ENCODE peak calls at places on chromosomes 11 and 22, in seven cellular contexts. X is left ventricle myocardium inferior, A is ovary, K is tibial artery, N is neural progenitor cell, B is IMR-90, L is body of pancreas. U is an unnamed sample.

GRCh38 chr11:123302751-123303195 is 107.7 kb upstream of the CLMP start:
- DNase-seq in X (no peak), A (no peak), K (no peak), N (peak), B (peak), L (no peak), U (no peak)

GRCh38 chr11:11849127-11849746 is 7.5 kb downstream of the USP47 start:
- DNase-seq in X (peak), A (no peak), K (no peak), N (peak), B (peak), L (peak), U (peak)

GRCh38 chr11:12048936-12049790 is 40.7 kb upstream of the DKK3 start:
- DNase-seq in X (no peak), A (no peak), K (no peak), N (no peak), B (peak), L (no peak), U (no peak)

GRCh38 chr11:70002433-70002832 is 75.7 kb upstream of the ANO1 start:
- DNase-seq in X (no peak), A (no peak), K (no peak), N (no peak), B (no peak), L (no peak), U (no peak)

GRCh38 chr11:71129624-71130023 is 122.8 kb downstream of the SHANK2 start:
- DNase-seq in X (no peak), A (no peak), K (no peak), N (no peak), B (no peak), L (no peak), U (no peak)

GRCh38 chr11:133967599-133968238 is 11.0 kb upstream of the IGSF9B start:
- DNase-seq in X (no peak), A (no peak), K (no peak), N (no peak), B (no peak), L (no peak), U (no peak)

GRCh38 chr22:47194476-47195155 is 432.2 kb downstream of the TBC1D22A start:
- DNase-seq in X (no peak), A (no peak), K (no peak), N (no peak), B (no peak), L (no peak), U (no peak)

GRCh38 chr11:114812698-114813097 is 134.4 kb downstream of the NXPE2 start:
- DNase-seq in X (no peak), A (no peak), K (no peak), N (no peak), B (no peak), L (no peak), U (no peak)

GRCh38 chr22:36461665-36462474 is 19.6 kb downstream of the TXN2 start:
- DNase-seq in X (peak), A (no peak), K (peak), N (no peak), B (peak), L (peak), U (no peak)

GRCh38 chr11:64060861-64061444 is 25.2 kb downstream of the FLRT1 start:
- DNase-seq in X (peak), A (peak), K (no peak), N (peak), B (no peak), L (no peak), U (peak)

GRCh38 chr11:77705195-77705876 is 67.7 kb upstream of the CLNS1A start:
- DNase-seq in X (no peak), A (no peak), K (no peak), N (no peak), B (peak), L (no peak), U (no peak)

GRCh38 chr11:127461575-127462344 is 461.2 kb upstream of the KIRREL3 start:
- DNase-seq in X (no peak), A (no peak), K (no peak), N (peak), B (no peak), L (no peak), U (no peak)

GRCh38 chr11:129115652-129116585 is 76.2 kb downstream of the ARHGAP32 start:
- DNase-seq in X (no peak), A (no peak), K (no peak), N (no peak), B (peak), L (no peak), U (no peak)

GRCh38 chr11:86692317-86692716 is 19.9 kb upstream of the ME3 start:
- DNase-seq in X (no peak), A (no peak), K (no peak), N (no peak), B (peak), L (no peak), U (no peak)

GRCh38 chr11:2730323-2731284 is 30.8 kb upstream of the KCNQ1OT1 start:
- DNase-seq in X (no peak), A (no peak), K (no peak), N (no peak), B (no peak), L (peak), U (no peak)

GRCh38 chr22:31005535-31005934 is 36.5 kb downstream of the TUG1 start:
- DNase-seq in X (no peak), A (no peak), K (no peak), N (no peak), B (no peak), L (no peak), U (no peak)

GRCh38 chr22:43743131-43743530 is 69.0 kb downstream of the EFCAB6 start:
- DNase-seq in X (no peak), A (no peak), K (no peak), N (peak), B (no peak), L (no peak), U (no peak)

DNA sequence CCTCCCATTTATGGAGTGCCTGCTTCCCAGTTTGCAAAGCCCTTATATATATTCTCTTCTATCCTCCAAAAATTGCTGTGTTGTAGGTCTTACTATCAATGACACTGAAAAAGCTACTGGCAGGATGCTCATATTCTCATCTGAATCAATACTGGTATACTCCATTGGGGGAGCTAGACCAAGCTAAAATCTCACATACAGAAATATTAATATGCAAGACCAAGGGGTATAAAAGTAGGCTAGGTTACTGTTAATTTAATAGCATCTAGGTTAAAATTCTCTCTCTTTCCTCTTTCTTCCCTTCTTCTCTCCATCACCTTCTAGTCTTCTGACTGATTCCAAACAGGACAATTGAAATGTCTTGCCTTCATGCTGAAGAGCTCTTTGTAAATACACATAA is 17.1 kb upstream of the BDNF start:
- DNase-seq in X (no peak), A (no peak), K (no peak), N (no peak), B (no peak), L (no peak), U (no peak)
- TF ChIP-seq CTCF in X (no peak), A (no peak), K (peak), N (peak), B (peak), L (no peak), U (no peak)

DNA sequence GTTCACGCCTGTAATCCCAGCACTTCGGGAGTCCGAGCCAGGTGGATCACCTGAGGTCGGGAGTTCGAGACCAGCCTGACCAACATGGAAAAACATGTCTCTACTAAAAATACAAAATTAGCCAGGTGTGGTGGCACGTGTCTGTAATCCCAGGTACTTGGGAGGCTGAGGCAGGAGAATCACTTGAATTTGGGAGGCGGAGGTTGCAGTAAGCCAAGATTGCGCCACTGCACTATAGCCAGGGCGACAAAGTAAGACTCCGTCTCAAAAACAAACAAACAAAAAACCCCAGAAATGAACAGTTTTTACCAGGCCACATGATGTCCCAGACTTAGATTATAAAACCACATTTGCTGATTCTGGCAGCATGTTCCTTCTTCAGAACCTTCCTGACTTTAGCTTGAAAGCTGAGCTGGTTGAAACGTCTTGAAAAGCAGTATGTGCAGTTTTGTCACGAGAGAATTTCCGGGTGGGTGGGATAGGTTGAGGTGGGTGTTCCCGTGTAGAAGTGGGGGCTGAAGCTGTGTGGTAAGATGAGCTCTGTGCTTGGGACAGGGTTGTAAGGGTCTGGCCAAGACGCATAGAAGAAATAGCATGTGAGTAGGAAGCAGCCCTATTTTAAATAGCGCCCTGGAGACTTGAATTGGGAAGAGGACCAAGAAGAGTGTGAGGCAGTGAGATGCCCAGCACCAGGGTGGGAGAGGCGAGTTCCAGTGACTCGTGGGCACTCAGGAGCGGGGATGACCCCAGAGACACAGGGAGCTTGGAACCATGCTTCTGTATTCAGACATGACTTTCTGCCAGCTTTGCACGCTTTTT is 7.5 kb downstream of the AP2A2 start:
- DNase-seq in X (no peak), A (no peak), K (no peak), N (no peak), B (no peak), L (no peak), U (no peak)
- H3K4me3 ChIP-seq in X (peak), A (no peak), K (no peak), N (no peak), B (no peak), L (no peak), U (no peak)

GRCh38 chr11:125572916-125573315 is 3.6 kb downstream of the EI24 start:
- DNase-seq in X (no peak), A (no peak), K (no peak), N (no peak), B (no peak), L (no peak), U (no peak)
- H3K27ac ChIP-seq in X (no peak), A (no peak), K (no peak), N (no peak), B (no peak), L (no peak), U (no peak)

DNA sequence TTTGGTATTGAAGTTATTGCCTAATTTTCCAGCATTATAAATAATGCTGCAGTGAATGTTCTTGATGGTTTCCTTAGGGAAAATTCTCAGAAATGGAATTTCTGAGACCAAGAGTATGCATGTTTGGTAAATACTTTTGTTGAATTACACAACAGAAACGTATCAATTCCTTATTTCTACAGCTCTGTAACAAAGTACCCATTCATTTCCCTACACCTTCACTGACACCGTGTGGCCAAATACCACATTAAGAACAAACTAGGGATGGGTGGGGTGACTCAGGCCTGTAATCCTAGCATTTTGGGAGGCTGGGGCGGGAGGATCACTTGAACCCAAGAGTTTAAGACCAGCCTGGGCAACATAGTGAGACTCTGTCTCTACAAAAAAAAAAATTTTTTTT is 21.8 kb downstream of the MCAM start:
- DNase-seq in X (no peak), A (no peak), K (no peak), N (no peak), B (no peak), L (no peak), U (no peak)
- TF ChIP-seq CTCF in X (no peak), A (no peak), K (no peak), N (peak), B (no peak), L (no peak), U (no peak)

GRCh38 chr22:29359469-29359868 is 28.9 kb downstream of the AP1B1 start:
- DNase-seq in X (peak), A (peak), K (no peak), N (peak), B (peak), L (peak), U (peak)
- H3K4me3 ChIP-seq in X (no peak), A (no peak), K (no peak), N (no peak), B (no peak), L (no peak), U (no peak)

GRCh38 chr11:117627259-117627658 is 169.8 kb downstream of the DSCAML1 start:
- DNase-seq in X (no peak), A (no peak), K (no peak), N (no peak), B (no peak), L (no peak), U (no peak)
- H3K27ac ChIP-seq in X (no peak), A (no peak), K (no peak), N (no peak), B (no peak), L (no peak), U (no peak)

DNA sequence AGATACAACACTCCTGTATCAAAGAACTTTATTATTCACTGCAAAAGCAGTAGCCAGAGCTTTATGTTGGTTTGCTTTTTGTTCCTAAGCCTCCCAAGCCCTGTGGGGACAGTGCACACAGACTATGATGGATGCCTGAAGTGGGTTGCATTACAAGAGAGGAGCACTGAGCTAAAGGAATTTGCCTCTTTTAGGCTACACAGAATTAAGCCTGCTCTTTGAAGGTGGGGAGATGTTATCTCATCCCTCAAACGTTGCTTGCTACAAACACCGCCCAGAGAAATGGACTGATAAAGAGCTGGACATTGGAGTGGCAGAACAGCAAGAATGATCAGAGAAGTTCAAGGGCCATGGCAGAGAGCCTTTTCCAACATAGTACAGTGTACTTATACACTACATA is 2.5 kb upstream of the POGLUT3 start:
- DNase-seq in X (no peak), A (no peak), K (no peak), N (no peak), B (no peak), L (no peak), U (no peak)
- TF ChIP-seq CTCF in X (no peak), A (no peak), K (no peak), N (no peak), B (no peak), L (no peak), U (no peak)

DNA sequence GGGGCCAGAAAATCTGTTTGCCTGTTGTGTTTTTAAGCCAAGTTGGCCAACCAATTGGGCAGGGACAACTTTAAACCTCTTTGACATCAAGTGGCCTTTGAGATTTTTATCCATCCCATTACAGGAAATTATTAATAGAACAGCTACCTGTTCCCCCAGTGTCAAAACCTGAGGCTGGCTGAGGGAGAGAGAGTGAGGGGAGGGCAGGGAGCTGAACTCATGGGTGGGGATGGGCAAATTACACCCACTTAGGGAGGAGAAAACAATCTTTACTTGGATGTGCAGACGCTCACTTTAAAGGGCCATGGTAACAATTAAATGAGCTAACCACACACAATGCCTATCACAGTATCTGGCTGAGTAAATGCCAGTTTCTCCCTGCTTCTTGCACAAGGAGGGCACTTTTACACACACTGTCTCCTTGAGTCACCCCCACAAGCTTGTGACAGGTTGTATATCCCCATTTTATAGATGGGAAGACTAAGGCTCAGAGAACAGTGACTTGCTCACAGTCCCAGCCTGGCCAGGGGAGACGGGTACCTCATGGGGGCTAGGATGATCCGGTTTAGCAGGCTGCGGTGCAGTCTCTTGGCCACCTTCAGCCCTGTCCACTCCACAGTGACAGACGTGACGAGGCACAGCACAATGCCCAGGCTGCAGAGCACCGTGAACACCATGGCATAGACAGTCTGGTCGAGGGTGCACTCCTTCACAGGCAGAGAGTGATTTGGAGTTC is 17.8 kb upstream of the KCNJ11 start:
- DNase-seq in X (no peak), A (no peak), K (no peak), N (no peak), B (no peak), L (peak), U (no peak)
- H3K4me3 ChIP-seq in X (no peak), A (no peak), K (no peak), N (no peak), B (no peak), L (no peak), U (no peak)

U was measured in heart right ventricle.